ENCODE peak calls at places on chromosomes 13 and 19, in seven cellular contexts. Q, W, A, U, V, J and Y are unnamed samples.

GRCh38 chr19:58182577-58182988 is 278 bp upstream of the ZNF274 start:
- DNase-seq in Q (peak), W (no peak), A (no peak), U (no peak), V (peak), J (no peak), Y (no peak)

GRCh38 chr19:12778020-12778904 is 2.9 kb upstream of the HOOK2 start:
- DNase-seq in Q (peak), W (peak), A (peak), U (peak), V (peak), J (no peak), Y (peak)

GRCh38 chr13:80475718-80476117 is 134.8 kb upstream of the SPRY2 start:
- DNase-seq in Q (no peak), W (no peak), A (no peak), U (no peak), V (no peak), J (no peak), Y (no peak)

GRCh38 chr19:18432275-18433038 is 5.5 kb downstream of the ISYNA1 start:
- DNase-seq in Q (no peak), W (no peak), A (no peak), U (no peak), V (no peak), J (no peak), Y (no peak)

GRCh38 chr13:39269004-39269403 is 230.7 kb downstream of the NHLRC3 start:
- DNase-seq in Q (no peak), W (no peak), A (no peak), U (no peak), V (no peak), J (no peak), Y (no peak)

GRCh38 chr13:86877449-86877848 is 793.7 kb upstream of the SLITRK5 start:
- DNase-seq in Q (no peak), W (no peak), A (no peak), U (no peak), V (no peak), J (no peak), Y (no peak)

GRCh38 chr13:45595968-45596367 is 19.6 kb downstream of the ERICH6B start:
- DNase-seq in Q (no peak), W (no peak), A (no peak), U (no peak), V (no peak), J (no peak), Y (no peak)

GRCh38 chr13:41017744-41018582 is 1.2 kb downstream of the ELF1 start:
- DNase-seq in Q (no peak), W (no peak), A (no peak), U (no peak), V (no peak), J (no peak), Y (no peak)

GRCh38 chr19:44315883-44316282 is 11.1 kb upstream of the ZNF235 start:
- DNase-seq in Q (no peak), W (no peak), A (no peak), U (no peak), V (no peak), J (no peak), Y (no peak)

GRCh38 chr19:19212866-19213265 is 1.1 kb downstream of the NCAN start:
- DNase-seq in Q (no peak), W (no peak), A (no peak), U (no peak), V (no peak), J (no peak), Y (no peak)

GRCh38 chr13:37715606-37716015 is 117.0 kb upstream of the POSTN start:
- DNase-seq in Q (no peak), W (no peak), A (peak), U (no peak), V (no peak), J (peak), Y (no peak)

GRCh38 chr13:110496281-110496680 is 65.2 kb downstream of the RAB20 start:
- DNase-seq in Q (no peak), W (no peak), A (no peak), U (no peak), V (no peak), J (no peak), Y (no peak)

GRCh38 chr19:53977991-53978731 is 13.3 kb upstream of the CACNG6 start:
- DNase-seq in Q (peak), W (peak), A (peak), U (peak), V (peak), J (peak), Y (no peak)

GRCh38 chr13:109254271-109254670 is 532.1 kb downstream of the IRS2 start:
- DNase-seq in Q (no peak), W (no peak), A (no peak), U (no peak), V (no peak), J (no peak), Y (no peak)

GRCh38 chr13:109157275-109157674 is 527.9 kb downstream of the MYO16 start:
- DNase-seq in Q (no peak), W (no peak), A (no peak), U (peak), V (no peak), J (no peak), Y (no peak)

GRCh38 chr19:10433131-10433536 is 12.8 kb downstream of the PDE4A start:
- DNase-seq in Q (no peak), W (no peak), A (no peak), U (no peak), V (no peak), J (no peak), Y (no peak)

GRCh38 chr19:10430505-10431253 is 10.3 kb downstream of the PDE4A start:
- DNase-seq in Q (peak), W (peak), A (no peak), U (no peak), V (peak), J (no peak), Y (peak)

GRCh38 chr19:10431943-10432735 is 11.8 kb downstream of the PDE4A start:
- DNase-seq in Q (peak), W (peak), A (no peak), U (no peak), V (peak), J (no peak), Y (peak)

GRCh38 chr19:10431254-10431942 is 11.1 kb downstream of the PDE4A start:
- DNase-seq in Q (no peak), W (peak), A (peak), U (no peak), V (peak), J (no peak), Y (peak)

GRCh38 chr19:10432736-10433130 is 12.4 kb downstream of the PDE4A start:
- DNase-seq in Q (peak), W (peak), A (no peak), U (no peak), V (no peak), J (no peak), Y (no peak)
- H3K4me3 ChIP-seq in Q (peak), W (peak), A (peak), U (no peak), V (no peak), J (no peak), Y (peak)

GRCh38 chr13:112067871-112068305 is 939 bp downstream of the SOX1 start:
- DNase-seq in Q (no peak), W (no peak), A (peak), U (no peak), V (no peak), J (no peak), Y (no peak)

GRCh38 chr13:112067121-112067741 is at the start of gene SOX1:
- DNase-seq in Q (no peak), W (no peak), A (no peak), U (no peak), V (no peak), J (no peak), Y (no peak)

GRCh38 chr13:112065867-112066623 is 904 bp upstream of the SOX1 start:
- DNase-seq in Q (no peak), W (no peak), A (no peak), U (no peak), V (no peak), J (no peak), Y (no peak)

GRCh38 chr13:112065521-112065866 is 1.5 kb upstream of the SOX1 start:
- DNase-seq in Q (no peak), W (no peak), A (no peak), U (no peak), V (no peak), J (no peak), Y (no peak)

GRCh38 chr13:112066624-112067004 is 335 bp upstream of the SOX1 start:
- DNase-seq in Q (peak), W (peak), A (no peak), U (peak), V (peak), J (peak), Y (no peak)
- TF ChIP-seq CTCF in Q (no peak), W (no peak), A (no peak), U (no peak), V (no peak), J (no peak), Y (no peak)

DNA sequence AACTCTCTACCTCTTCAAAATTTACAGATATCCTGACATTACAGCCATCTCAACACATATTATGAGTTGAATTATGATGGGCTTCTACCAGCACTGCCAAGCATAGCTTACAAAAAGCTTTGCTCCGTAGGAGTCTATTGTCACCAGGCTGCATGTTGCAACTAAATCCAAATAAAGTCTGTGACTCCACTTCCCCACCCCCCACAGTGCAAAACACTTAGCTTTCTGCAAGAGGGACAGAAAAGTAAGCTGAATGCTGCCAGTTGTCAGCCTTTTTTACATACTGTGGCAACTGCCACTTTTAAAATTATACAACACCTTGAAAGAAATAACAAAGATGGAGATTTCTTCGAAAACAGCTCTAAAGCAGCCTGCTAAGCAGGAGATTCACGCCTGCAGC is 189.1 kb downstream of the FGF14 start:
- DNase-seq in Q (no peak), W (no peak), A (no peak), U (no peak), V (no peak), J (no peak), Y (no peak)
- H3K4me3 ChIP-seq in Q (no peak), W (no peak), A (no peak), U (no peak), V (no peak), J (no peak), Y (no peak)

GRCh38 chr13:43244482-43244881 is 221.1 kb downstream of the DNAJC15 start:
- DNase-seq in Q (no peak), W (no peak), A (no peak), U (no peak), V (no peak), J (no peak), Y (no peak)
- TF ChIP-seq CTCF in Q (no peak), W (no peak), A (no peak), U (no peak), V (no peak), J (no peak), Y (no peak)

GRCh38 chr13:76879876-76880270 is 6.3 kb downstream of the KCTD12 start:
- DNase-seq in Q (no peak), W (no peak), A (no peak), U (no peak), V (no peak), J (no peak), Y (no peak)
- H3K4me3 ChIP-seq in Q (no peak), W (peak), A (no peak), U (no peak), V (no peak), J (no peak), Y (no peak)

DNA sequence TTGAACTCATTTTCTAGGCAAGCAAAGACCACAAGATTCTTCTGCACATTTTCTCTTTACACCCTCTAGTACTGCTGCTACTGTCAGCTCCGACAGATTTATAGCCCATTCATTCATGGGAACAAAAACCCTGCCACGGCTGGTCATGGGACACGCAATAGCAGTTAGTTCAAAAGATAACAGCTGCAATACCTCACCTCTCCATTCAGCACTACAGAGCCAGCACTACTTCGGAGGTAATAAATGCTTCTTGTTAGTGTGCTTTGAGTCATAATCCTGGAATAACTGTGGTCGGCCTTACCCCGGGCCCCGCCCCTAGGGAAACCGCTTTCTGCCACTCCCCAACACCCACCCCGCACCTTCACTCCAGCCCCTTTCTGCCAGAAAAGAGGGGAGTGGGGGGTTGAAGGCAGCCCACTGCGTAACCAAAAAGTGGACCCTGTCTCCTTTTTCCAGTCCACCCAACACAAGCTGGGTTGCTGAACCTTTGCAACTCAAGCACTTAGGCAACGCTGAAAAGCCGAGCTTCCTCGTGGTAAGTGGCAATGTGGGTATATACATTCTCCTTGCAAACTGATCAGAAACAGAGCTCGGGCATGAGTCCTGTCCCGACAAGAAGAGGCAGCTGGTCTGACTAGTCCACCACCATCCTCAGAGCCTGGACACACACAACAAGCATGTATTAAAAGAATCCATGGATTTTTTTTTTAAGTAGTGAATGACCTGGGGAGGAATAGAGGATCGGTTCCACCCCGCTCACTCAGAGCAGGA is 240.8 kb upstream of the ZNF507 start:
- DNase-seq in Q (no peak), W (no peak), A (no peak), U (no peak), V (no peak), J (no peak), Y (no peak)
- TF ChIP-seq CTCF in Q (no peak), W (no peak), A (no peak), U (no peak), V (no peak), J (no peak), Y (no peak)

GRCh38 chr13:114118086-114118762 is 14.2 kb downstream of the RASA3 start:
- DNase-seq in Q (no peak), W (peak), A (no peak), U (no peak), V (no peak), J (no peak), Y (no peak)

GRCh38 chr13:114118763-114119123 is 13.7 kb downstream of the RASA3 start:
- DNase-seq in Q (no peak), W (peak), A (peak), U (no peak), V (peak), J (no peak), Y (no peak)

GRCh38 chr13:114120486-114121430 is 11.7 kb downstream of the RASA3 start:
- DNase-seq in Q (no peak), W (no peak), A (no peak), U (no peak), V (peak), J (no peak), Y (no peak)

GRCh38 chr13:114116734-114117133 is 15.7 kb downstream of the RASA3 start:
- DNase-seq in Q (no peak), W (no peak), A (no peak), U (no peak), V (no peak), J (no peak), Y (no peak)

DNA sequence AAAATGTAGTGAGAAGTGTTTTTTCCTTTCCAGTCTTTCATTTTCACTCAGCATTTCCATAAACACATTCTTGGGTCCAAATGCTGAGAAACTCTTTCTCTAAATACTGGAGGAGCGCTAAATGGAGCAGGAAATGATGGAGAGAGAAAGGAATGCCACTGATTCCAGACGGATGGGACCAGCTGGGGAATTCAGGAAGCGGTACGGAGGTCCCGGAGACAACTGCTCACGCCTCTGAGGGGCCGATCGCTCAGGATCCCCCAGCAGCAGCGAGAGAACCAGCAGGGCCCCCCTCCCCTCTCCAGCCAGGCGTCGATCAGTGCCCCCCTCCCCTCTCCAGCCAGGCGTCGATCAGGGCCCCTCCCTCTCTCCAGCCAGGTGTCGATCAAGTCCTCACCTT is 13.2 kb downstream of the RASA3 start:
- DNase-seq in Q (no peak), W (peak), A (peak), U (no peak), V (peak), J (peak), Y (no peak)
- H3K4me3 ChIP-seq in Q (no peak), W (no peak), A (peak), U (no peak), V (peak), J (no peak), Y (no peak)

GRCh38 chr19:11451942-11452813 is 16.7 kb downstream of the PRKCSH start:
- DNase-seq in Q (no peak), W (no peak), A (no peak), U (peak), V (peak), J (no peak), Y (no peak)
- TF ChIP-seq CTCF in Q (no peak), W (no peak), A (no peak), U (no peak), V (peak), J (peak), Y (peak)

DNA sequence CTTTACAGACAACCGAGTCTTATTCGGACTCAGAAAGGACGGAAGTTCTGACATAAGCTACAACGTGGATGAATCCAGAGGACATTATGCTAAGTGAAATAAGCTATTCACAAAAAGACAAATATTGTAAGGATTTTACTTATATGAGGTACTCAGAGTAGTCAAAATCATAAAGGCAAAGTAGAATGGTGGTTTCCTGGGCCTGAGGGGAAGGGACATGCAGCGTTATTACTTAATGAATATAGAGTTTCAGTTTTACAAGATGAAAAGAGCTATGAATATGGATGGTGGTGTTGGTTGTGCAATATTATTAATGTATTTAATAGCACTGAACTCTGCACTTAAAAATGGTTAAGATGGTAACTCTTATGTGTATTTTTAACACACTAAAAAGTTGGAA is 419.1 kb upstream of the SGCG start:
- DNase-seq in Q (no peak), W (no peak), A (no peak), U (no peak), V (no peak), J (no peak), Y (no peak)
- H3K4me3 ChIP-seq in Q (no peak), W (no peak), A (no peak), U (no peak), V (no peak), J (no peak), Y (no peak)